ENCODE peak calls at places on chromosomes 12 and 14, in eight cellular contexts. I is HFF-Myc, X is RCC 7860, H is aorta, B is SW480, U is AG09309, T is astrocyte of the spinal cord, Z is EL. P is an unnamed sample.

GRCh38 chr12:76634074-76634570 is 74.6 kb upstream of the OSBPL8 start:
- DNase-seq in X (no peak), T (no peak), H (no peak), I (no peak), Z (no peak), B (no peak), U (no peak), P (no peak)

GRCh38 chr12:53995311-53996187 is 4.4 kb upstream of the HOXC9 start:
- DNase-seq in I (no peak), X (peak; percentile 58), U (no peak), B (peak; percentile 90), H (no peak), Z (no peak), T (no peak), P (peak; percentile 79)

GRCh38 chr14:69713127-69713800 is 53.7 kb upstream of the SRSF5 start:
- DNase-seq in I (no peak), B (peak; percentile 33), U (no peak), T (no peak), X (no peak), H (no peak), Z (no peak), P (no peak)

GRCh38 chr14:104706733-104707628 is 17.0 kb upstream of the ADSS1 start:
- DNase-seq in X (no peak), H (no peak), I (no peak), B (no peak), Z (no peak), U (no peak), T (no peak), P (no peak)

GRCh38 chr14:98889107-98889835 is 382.7 kb downstream of the BCL11B start:
- DNase-seq in Z (no peak), T (no peak), H (no peak), X (no peak), U (no peak), I (no peak), B (no peak), P (no peak)

GRCh38 chr14:99284254-99285004 is 12.4 kb upstream of the BCL11B start:
- DNase-seq in H (no peak), Z (no peak), I (no peak), B (no peak), T (no peak), U (no peak), X (no peak), P (no peak)

GRCh38 chr12:47604474-47604873 is 101.4 kb downstream of the RPAP3 start:
- DNase-seq in Z (peak; percentile 34), X (no peak), B (no peak), I (no peak), H (no peak), T (no peak), U (no peak), P (no peak)

GRCh38 chr12:51721281-51721940 is 127.1 kb downstream of the FIGNL2 start:
- DNase-seq in U (no peak), I (no peak), Z (no peak), H (peak; percentile 61), B (no peak), X (no peak), T (peak; percentile 13), P (no peak)

GRCh38 chr12:12714276-12715001 is 2.7 kb upstream of the CDKN1B start:
- DNase-seq in U (no peak), X (no peak), T (peak; percentile 38), Z (peak; percentile 51), I (no peak), B (peak; percentile 79), H (peak; percentile 63), P (peak; percentile 30)

GRCh38 chr14:39265741-39266588 is 32.2 kb downstream of the MIA2 start:
- DNase-seq in B (peak; percentile 94), Z (no peak), H (no peak), I (no peak), U (no peak), T (peak; percentile 53), X (peak; percentile 44), P (no peak)